ENCODE peak calls at places on chromosomes 11 and 22, in eight cellular contexts. V is A549, N is Peyer's patch, G is gastrocnemius medialis, Q is body of pancreas, X is IMR-90, P is tibial nerve, U is breast epithelium. I is an unnamed sample. For H3K4me1, the result is how much of the 10 kb centered on the place peaks cover.

GRCh38 chr22:33726294-33726711 is 194.0 kb downstream of the LARGE1 start:
- DNase-seq in V (no peak), N (no peak), G (peak), Q (peak), X (peak), P (no peak), U (no peak), I (peak)

GRCh38 chr11:77201991-77202841 is 74.2 kb downstream of the MYO7A start:
- DNase-seq in V (no peak), N (peak), G (no peak), Q (no peak), X (no peak), P (no peak), U (no peak), I (no peak)

GRCh38 chr22:50733521-50734342 is 4.3 kb upstream of the ACR start:
- DNase-seq in V (no peak), N (peak), G (no peak), Q (no peak), X (peak), P (peak), U (no peak), I (peak)

GRCh38 chr22:29762263-29762662 is 4.5 kb downstream of the ZMAT5 start:
- DNase-seq in V (no peak), N (no peak), G (no peak), Q (no peak), X (no peak), P (no peak), U (no peak), I (no peak)

GRCh38 chr11:75346912-75347647 is 4.4 kb downstream of the ARRB1 start:
- DNase-seq in V (no peak), N (peak), G (no peak), Q (peak), X (peak), P (no peak), U (no peak), I (peak)

GRCh38 chr22:21015051-21016006 is at the start of gene P2RX6:
- DNase-seq in V (no peak), N (no peak), G (peak), Q (no peak), X (peak), P (no peak), U (no peak), I (no peak)

GRCh38 chr11:122430490-122430889 is 225.0 kb upstream of the UBASH3B start:
- DNase-seq in V (no peak), N (no peak), G (no peak), Q (no peak), X (no peak), P (no peak), U (no peak), I (no peak)

GRCh38 chr22:48927591-48927990 is 900.1 kb downstream of the BRD1 start:
- DNase-seq in V (no peak), N (no peak), G (no peak), Q (no peak), X (no peak), P (no peak), U (no peak), I (no peak)

GRCh38 chr11:24588075-24588474 is 91.2 kb downstream of the LUZP2 start:
- DNase-seq in V (no peak), N (no peak), G (no peak), Q (no peak), X (peak), P (no peak), U (no peak), I (no peak)

GRCh38 chr11:46353706-46354105 is 6.4 kb downstream of the DGKZ start:
- DNase-seq in V (no peak), N (no peak), G (no peak), Q (no peak), X (peak), P (no peak), U (no peak), I (no peak)

GRCh38 chr22:41862160-41862529 is 29.2 kb downstream of the SREBF2 start:
- DNase-seq in V (no peak), N (peak), G (no peak), Q (no peak), X (peak), P (no peak), U (no peak), I (no peak)

GRCh38 chr22:22388055-22388454 is 120.5 kb downstream of the ZNF280B start:
- DNase-seq in V (no peak), N (no peak), G (no peak), Q (no peak), X (no peak), P (no peak), U (no peak), I (no peak)

GRCh38 chr11:87439981-87440760 is 402.4 kb downstream of the TMEM135 start:
- DNase-seq in V (no peak), N (no peak), G (no peak), Q (no peak), X (no peak), P (no peak), U (no peak), I (no peak)

GRCh38 chr22:20952544-20953341 is 14.3 kb upstream of the AIFM3 start:
- DNase-seq in V (no peak), N (peak), G (peak), Q (peak), X (no peak), P (no peak), U (no peak), I (no peak)

GRCh38 chr11:105706025-105706530 is 96.2 kb downstream of the GRIA4 start:
- DNase-seq in V (no peak), N (no peak), G (no peak), Q (no peak), X (no peak), P (no peak), U (no peak), I (no peak)

GRCh38 chr11:1064167-1064566 is 10.5 kb upstream of the MUC2 start:
- DNase-seq in V (no peak), N (no peak), G (no peak), Q (no peak), X (peak), P (no peak), U (no peak), I (no peak)

GRCh38 chr22:49971232-49972162 is 10.9 kb downstream of the PIM3 start:
- DNase-seq in V (peak), N (peak), G (peak), Q (peak), X (no peak), P (peak), U (peak), I (peak)

GRCh38 chr11:69495441-69496201 is 14.2 kb downstream of the LINC01488 start:
- DNase-seq in V (no peak), N (no peak), G (no peak), Q (no peak), X (no peak), P (no peak), U (no peak), I (no peak)

GRCh38 chr11:7524831-7525230 is 11.0 kb downstream of the PPFIBP2 start:
- DNase-seq in V (no peak), N (no peak), G (no peak), Q (no peak), X (no peak), P (no peak), U (peak), I (no peak)

GRCh38 chr11:113034591-113034990 is 73.4 kb downstream of the NCAM1 start:
- DNase-seq in V (no peak), N (no peak), G (no peak), Q (no peak), X (no peak), P (no peak), U (no peak), I (no peak)

GRCh38 chr11:99020324-99021225 is at the start of gene CNTN5:
- DNase-seq in V (peak), N (peak), G (no peak), Q (peak), X (peak), P (no peak), U (no peak), I (peak)

GRCh38 chr11:118321386-118322082 is 17.0 kb downstream of the CD3E start:
- DNase-seq in V (no peak), N (peak), G (no peak), Q (no peak), X (no peak), P (no peak), U (no peak), I (no peak)

GRCh38 chr22:17783317-17783716 is 9.0 kb upstream of the BID start:
- DNase-seq in V (no peak), N (no peak), G (no peak), Q (no peak), X (no peak), P (no peak), U (no peak), I (no peak)

GRCh38 chr11:18324381-18324780 is 2.0 kb downstream of the GTF2H1 start:
- DNase-seq in V (no peak), N (no peak), G (no peak), Q (no peak), X (no peak), P (no peak), U (no peak), I (no peak)

GRCh38 chr22:49727881-49728563 is 99.7 kb downstream of the BRD1 start:
- DNase-seq in V (no peak), N (no peak), G (no peak), Q (no peak), X (no peak), P (peak), U (no peak), I (no peak)

GRCh38 chr11:13635290-13635689 is 33.2 kb upstream of the FAR1 start:
- DNase-seq in V (no peak), N (no peak), G (no peak), Q (no peak), X (no peak), P (no peak), U (no peak), I (no peak)

GRCh38 chr11:46892109-46892508 is 26.2 kb downstream of the LRP4 start:
- DNase-seq in V (no peak), N (no peak), G (no peak), Q (no peak), X (no peak), P (no peak), U (no peak), I (no peak)

DNA sequence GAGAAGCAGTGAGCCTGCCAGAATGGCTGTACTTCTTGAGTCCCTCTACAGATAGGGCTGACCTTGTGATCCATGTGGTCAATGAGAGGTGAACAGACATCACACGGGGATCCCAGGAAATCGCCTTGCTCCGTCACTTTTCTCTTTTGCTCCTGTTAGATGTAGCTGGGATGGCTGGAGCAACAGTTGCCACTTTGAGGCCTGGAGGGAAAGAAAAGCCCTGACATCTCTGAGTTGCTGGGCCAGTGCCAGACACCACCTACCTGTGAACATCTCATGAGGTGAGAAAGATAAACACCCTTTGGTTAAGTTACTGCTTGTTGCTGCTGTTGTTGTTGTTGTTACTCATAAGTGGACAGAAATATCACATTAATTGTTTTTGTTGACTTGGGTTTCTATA is 840.3 kb downstream of the TBC1D22A start:
- DNase-seq in V (no peak), N (no peak), G (no peak), Q (no peak), X (no peak), P (no peak), U (no peak), I (no peak)
- TF ChIP-seq POLR2A in V (no peak), N (no peak), G (no peak), Q (no peak), X (no peak), P (no peak), U (no peak), I (no peak)

GRCh38 chr11:62445314-62445740 is 26.5 kb downstream of the SCGB1A1 start:
- DNase-seq in V (no peak), N (no peak), G (no peak), Q (peak), X (peak), P (no peak), U (peak), I (peak)
- H3K4me1 ChIP-seq in V (under half), N (under half), G (under half), Q (under half), X (under half), P (under half), U (under half), I (under half)

GRCh38 chr22:37559521-37559900 is 769 bp upstream of the CDC42EP1 start:
- DNase-seq in V (no peak), N (no peak), G (no peak), Q (no peak), X (no peak), P (no peak), U (no peak), I (no peak)

GRCh38 chr22:37558815-37559214 is 1.5 kb upstream of the CDC42EP1 start:
- DNase-seq in V (no peak), N (no peak), G (no peak), Q (no peak), X (no peak), P (no peak), U (no peak), I (no peak)

GRCh38 chr22:37561209-37562048 is 1.1 kb downstream of the CDC42EP1 start:
- DNase-seq in V (peak), N (peak), G (peak), Q (peak), X (peak), P (peak), U (peak), I (peak)

GRCh38 chr22:37560682-37561208 is 465 bp downstream of the CDC42EP1 start:
- DNase-seq in V (no peak), N (no peak), G (no peak), Q (peak), X (peak), P (no peak), U (no peak), I (peak)

DNA sequence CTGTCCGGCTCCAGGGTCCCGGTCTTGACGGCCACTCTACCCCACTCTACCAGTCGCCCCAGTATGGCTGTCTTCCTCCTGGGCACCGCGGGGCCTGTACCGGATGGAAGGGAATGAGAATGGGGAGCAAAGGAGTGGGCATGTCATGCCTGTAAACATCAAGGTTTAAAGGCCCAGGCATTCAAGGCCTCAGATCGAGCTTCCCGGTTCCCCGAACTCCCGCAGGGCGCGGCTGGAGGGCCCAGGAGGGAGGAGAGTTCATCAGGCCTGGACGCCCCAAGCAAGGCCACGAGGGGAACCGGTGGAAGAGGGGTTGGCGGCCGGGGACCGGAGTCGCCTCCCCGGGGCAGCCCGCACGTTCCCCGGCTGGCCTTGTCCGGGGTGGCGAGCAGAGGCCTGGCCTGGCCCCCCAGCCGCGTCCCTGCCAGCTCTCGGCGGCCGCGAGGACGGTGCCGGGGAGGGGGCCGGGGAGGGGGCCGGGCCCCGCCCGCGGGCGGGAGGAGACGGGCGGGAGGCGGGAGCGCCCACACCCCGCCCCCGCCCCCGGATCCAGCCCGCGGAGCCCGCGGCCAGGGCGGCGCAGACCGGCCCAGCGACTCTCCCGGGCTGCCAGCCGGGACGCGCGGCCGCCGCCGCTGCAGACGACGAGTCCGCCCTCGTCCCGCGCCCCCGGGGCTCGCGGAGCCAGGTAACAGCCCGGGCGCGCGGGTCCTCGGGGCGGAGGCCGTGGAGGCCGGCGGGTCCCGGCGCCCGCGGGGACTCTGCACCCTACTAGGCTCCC is at the start of gene CDC42EP1:
- DNase-seq in V (no peak), N (peak), G (no peak), Q (peak), X (peak), P (no peak), U (no peak), I (no peak)
- TF ChIP-seq POLR2A in V (peak), N (peak), G (peak), Q (peak), X (peak), P (peak), U (no peak), I (peak)

DNA sequence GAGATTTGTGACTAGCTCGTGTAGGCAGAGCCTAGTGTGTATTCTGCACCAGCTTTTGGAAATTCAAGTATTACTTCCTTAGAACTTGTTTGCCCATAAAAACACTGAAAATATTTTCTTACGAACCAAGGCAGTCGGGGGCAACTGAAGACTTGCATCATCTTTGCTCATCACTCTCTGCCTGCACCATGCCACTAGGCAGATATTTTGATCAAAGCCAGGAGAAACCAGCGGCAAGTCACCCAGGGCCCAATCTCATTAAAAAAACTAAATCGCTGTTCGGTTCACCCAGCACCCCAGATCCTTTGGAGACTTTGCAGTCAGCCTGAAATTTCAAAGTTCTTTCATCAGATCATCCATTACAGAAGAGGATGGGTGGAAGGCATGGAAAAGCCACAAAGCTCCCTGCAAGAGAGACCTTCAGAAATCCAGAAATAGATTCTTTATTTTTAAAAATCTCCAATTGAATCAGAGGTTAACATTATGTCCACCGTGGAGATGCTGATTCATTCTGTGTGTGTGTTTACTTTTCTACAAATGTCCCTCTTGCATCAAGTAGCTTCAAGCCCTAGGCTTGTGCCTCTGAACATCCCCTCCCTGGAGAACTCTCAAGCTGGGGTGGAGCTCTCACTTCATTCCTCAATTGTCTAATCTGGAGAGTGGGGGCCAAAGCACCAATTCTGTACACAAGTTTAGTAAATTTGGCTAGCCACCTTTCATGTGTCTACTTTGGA is 78.4 kb downstream of the ETS1 start:
- DNase-seq in V (no peak), N (no peak), G (no peak), Q (no peak), X (peak), P (no peak), U (no peak), I (no peak)
- H3K4me1 ChIP-seq in V (half or more), N (under half), G (half or more), Q (under half), X (under half), P (under half), U (under half), I (under half)

DNA sequence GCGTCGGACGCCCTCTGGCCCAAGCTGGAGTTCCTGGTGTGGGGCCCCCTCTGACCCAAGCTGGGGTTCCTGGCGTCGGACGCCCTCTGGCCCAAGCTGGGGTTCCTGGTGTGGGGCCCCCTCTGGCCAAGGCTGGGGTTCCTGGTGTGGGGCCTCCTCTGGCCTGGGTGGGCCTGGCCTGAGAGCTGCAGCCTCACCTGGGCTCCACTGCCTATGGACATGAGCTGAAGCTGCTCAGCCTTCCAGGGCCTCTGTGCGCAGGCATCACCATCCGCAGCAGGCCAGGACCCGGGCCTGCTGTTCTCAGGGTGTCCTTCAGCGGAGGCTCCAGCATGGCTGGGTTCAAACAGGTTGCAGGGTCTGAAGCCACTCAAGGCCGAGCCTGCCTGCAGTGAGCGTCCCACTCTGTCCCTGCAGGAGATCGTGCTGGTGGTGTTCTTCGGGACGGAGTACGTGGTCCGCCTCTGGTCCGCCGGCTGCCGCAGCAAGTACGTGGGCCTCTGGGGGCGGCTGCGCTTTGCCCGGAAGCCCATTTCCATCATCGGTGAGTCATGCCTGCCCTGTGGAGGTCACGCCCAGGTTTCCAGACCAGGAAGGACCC is 125.5 kb downstream of the KCNQ1 start:
- DNase-seq in V (no peak), N (no peak), G (no peak), Q (no peak), X (no peak), P (peak), U (no peak), I (no peak)
- TF ChIP-seq POLR2A in V (no peak), N (no peak), G (no peak), Q (no peak), X (no peak), P (no peak), U (no peak), I (no peak)

GRCh38 chr22:36323182-36323854 is 64.4 kb downstream of the MYH9 start:
- DNase-seq in V (no peak), N (peak), G (no peak), Q (no peak), X (peak), P (peak), U (peak), I (peak)
- H3K4me1 ChIP-seq in V (under half), N (under half), G (under half), Q (under half), X (under half), P (under half), U (under half), I (under half)

GRCh38 chr11:64238999-64239398 is 1.9 kb upstream of the FKBP2 start:
- DNase-seq in V (no peak), N (no peak), G (no peak), Q (no peak), X (no peak), P (no peak), U (no peak), I (no peak)

GRCh38 chr11:64235427-64236161 is 1.2 kb downstream of the VEGFB start:
- DNase-seq in V (no peak), N (no peak), G (no peak), Q (peak), X (no peak), P (no peak), U (no peak), I (peak)

GRCh38 chr11:64237484-64237951 is 3.1 kb downstream of the VEGFB start:
- DNase-seq in V (no peak), N (peak), G (no peak), Q (peak), X (no peak), P (no peak), U (peak), I (no peak)

GRCh38 chr11:64239662-64240466 is 1.0 kb upstream of the FKBP2 start:
- DNase-seq in V (no peak), N (peak), G (no peak), Q (no peak), X (no peak), P (no peak), U (no peak), I (no peak)

DNA sequence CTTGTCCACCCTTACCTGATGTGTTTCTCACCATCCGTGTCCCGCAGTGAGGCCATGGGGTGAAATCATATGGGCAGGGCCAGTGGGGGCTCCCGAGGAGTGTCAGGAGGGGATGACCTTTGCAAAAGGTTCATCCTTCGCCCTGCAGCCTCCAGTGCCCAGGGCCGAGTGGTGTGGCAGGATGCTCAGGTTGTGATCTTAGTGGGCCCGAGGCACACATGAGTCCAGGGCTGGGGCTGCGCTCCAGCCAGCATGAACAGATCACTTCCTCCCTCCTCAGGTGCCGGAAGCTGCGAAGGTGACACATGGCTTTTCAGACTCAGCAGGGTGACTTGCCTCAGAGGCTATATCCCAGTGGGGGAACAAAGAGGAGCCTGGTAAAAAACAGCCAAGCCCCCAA is 2.8 kb upstream of the FKBP2 start:
- DNase-seq in V (no peak), N (no peak), G (no peak), Q (no peak), X (no peak), P (no peak), U (no peak), I (no peak)
- TF ChIP-seq POLR2A in V (no peak), N (no peak), G (no peak), Q (no peak), X (no peak), P (no peak), U (no peak), I (no peak)